ENCODE peak calls at places on chromosomes 12 and 14, in five cellular contexts. D, L, R, M and X are unnamed samples.

GRCh38 chr12:8914716-8915526 is 612 bp downstream of the PHC1 start:
- DNase-seq in M (peak), R (peak), L (peak), D (no peak), X (peak)

GRCh38 chr12:30041096-30041495 is 257.4 kb upstream of the TMTC1 start:
- DNase-seq in R (no peak), L (no peak), M (no peak), D (no peak), X (no peak)

GRCh38 chr14:61847861-61848260 is 85.6 kb downstream of the SNAPC1 start:
- DNase-seq in L (no peak), R (no peak), M (no peak), D (no peak), X (no peak)

GRCh38 chr12:127770123-127770522 is 496.8 kb upstream of the TMEM132C start:
- DNase-seq in L (no peak), R (no peak), M (no peak), D (no peak), X (no peak)

GRCh38 chr12:133063556-133063955 is 17.2 kb upstream of the ZNF140 start:
- DNase-seq in L (no peak), M (no peak), D (no peak), R (no peak), X (no peak)

GRCh38 chr12:53079226-53080117 is at the start of gene SPRYD3:
- DNase-seq in D (peak), L (peak), M (no peak), R (peak), X (peak)

GRCh38 chr14:93337143-93337753 is 4.4 kb upstream of the BTBD7 start:
- DNase-seq in M (no peak), L (no peak), D (no peak), R (peak), X (no peak)

GRCh38 chr12:110846615-110847566 is at the start of gene CCDC63:
- DNase-seq in L (no peak), M (no peak), D (peak), R (peak), X (peak)

GRCh38 chr12:59626382-59626781 is 30.6 kb downstream of the SLC16A7 start:
- DNase-seq in R (no peak), D (no peak), L (no peak), M (peak), X (peak)

GRCh38 chr14:23640524-23641141 is 4.5 kb downstream of the DHRS2 start:
- DNase-seq in R (no peak), M (peak), D (peak), L (no peak), X (peak)

GRCh38 chr14:64705406-64706118 is 1.3 kb downstream of the PLEKHG3 start:
- DNase-seq in M (no peak), R (no peak), D (no peak), L (no peak), X (no peak)

GRCh38 chr12:106128526-106129430 is 10.0 kb downstream of the NUAK1 start:
- DNase-seq in L (no peak), M (no peak), R (no peak), D (no peak), X (no peak)

GRCh38 chr14:54002653-54003052 is 46.0 kb upstream of the BMP4 start:
- DNase-seq in M (peak), L (no peak), D (no peak), R (no peak), X (peak)

GRCh38 chr12:117450186-117450585 is 88.8 kb upstream of the NOS1 start:
- DNase-seq in R (no peak), L (no peak), M (no peak), D (no peak), X (no peak)

GRCh38 chr12:30200864-30201263 is 417.1 kb upstream of the TMTC1 start:
- DNase-seq in L (no peak), D (no peak), R (no peak), M (no peak), X (peak)

GRCh38 chr14:72662213-72662612 is 231.7 kb downstream of the DPF3 start:
- DNase-seq in R (no peak), D (no peak), L (no peak), M (no peak), X (no peak)

GRCh38 chr12:50200507-50201273 is 33.5 kb upstream of the CERS5 start:
- DNase-seq in R (no peak), M (no peak), D (no peak), L (no peak), X (peak)

GRCh38 chr12:98896938-98897337 is 251.8 kb downstream of the APAF1 start:
- DNase-seq in R (peak), M (no peak), D (no peak), L (no peak), X (no peak)

GRCh38 chr14:104350463-104351185 is 212.2 kb downstream of the KIF26A start:
- DNase-seq in L (no peak), R (no peak), M (no peak), D (no peak), X (no peak)

GRCh38 chr14:105196228-105196960 is 15.3 kb upstream of the NUDT14 start:
- DNase-seq in L (no peak), M (no peak), R (no peak), D (no peak), X (no peak)

GRCh38 chr14:103121846-103122577 is 1.2 kb upstream of the TNFAIP2 start:
- DNase-seq in L (no peak), M (no peak), R (peak), D (peak), X (peak)

GRCh38 chr14:23600322-23600707 is 21.7 kb upstream of the JPH4 start:
- DNase-seq in R (no peak), L (no peak), M (no peak), D (no peak), X (no peak)

GRCh38 chr12:47882796-47883546 is 21.8 kb downstream of the VDR start:
- DNase-seq in D (no peak), M (no peak), R (peak), L (no peak), X (no peak)

GRCh38 chr12:106094304-106094703 is 44.5 kb downstream of the NUAK1 start:
- DNase-seq in M (no peak), L (no peak), D (no peak), R (no peak), X (no peak)

GRCh38 chr12:111304642-111305071 is 64.2 kb downstream of the PHETA1 start:
- DNase-seq in L (peak), R (peak), D (no peak), M (peak), X (no peak)

GRCh38 chr14:65038966-65039365 is 52.3 kb downstream of the FNTB start:
- DNase-seq in R (no peak), D (no peak), L (no peak), M (no peak), X (no peak)